ENCODE peak calls at places on chromosomes 12 and 14, in six cellular contexts. One of them, this sample, is unnamed.
A peak's percentile ranks its signal among the peaks of the same experiment; 100 is the strongest.

GRCh38 chr14:103284574-103285467 is 49.2 kb upstream of the EIF5 start:
- DNase-seq in Peyer's patch: no peak
- DNase-seq in HepG2: peak; percentile 32
- DNase-seq in CD8-positive, alpha-beta T cell: no peak
- DNase-seq in astrocyte: no peak
- DNase-seq in IMR-90: peak; percentile 31
- DNase-seq in this sample: peak; percentile 6

GRCh38 chr12:53180931-53181645 is 363 bp upstream of the CSAD start:
- DNase-seq in astrocyte: peak; percentile 58
- DNase-seq in HepG2: peak; percentile 71
- DNase-seq in IMR-90: peak; percentile 71
- DNase-seq in CD8-positive, alpha-beta T cell: no peak
- DNase-seq in Peyer's patch: no peak
- DNase-seq in this sample: peak; percentile 41

GRCh38 chr14:77838756-77839565 is 39.1 kb downstream of the ADCK1 start:
- DNase-seq in CD8-positive, alpha-beta T cell: no peak
- DNase-seq in HepG2: no peak
- DNase-seq in astrocyte: no peak
- DNase-seq in Peyer's patch: no peak
- DNase-seq in IMR-90: no peak
- DNase-seq in this sample: no peak

GRCh38 chr14:43503508-43503907 is 1003.6 kb downstream of the FSCB start:
- DNase-seq in IMR-90: no peak
- DNase-seq in CD8-positive, alpha-beta T cell: no peak
- DNase-seq in HepG2: peak; percentile 17
- DNase-seq in astrocyte: no peak
- DNase-seq in Peyer's patch: no peak
- DNase-seq in this sample: no peak

GRCh38 chr14:28656704-28657255 is 109.8 kb upstream of the FOXG1 start:
- DNase-seq in astrocyte: peak; percentile 67
- DNase-seq in HepG2: no peak
- DNase-seq in IMR-90: no peak
- DNase-seq in CD8-positive, alpha-beta T cell: no peak
- DNase-seq in Peyer's patch: no peak
- DNase-seq in this sample: no peak

GRCh38 chr14:75249251-75249957 is 29.2 kb upstream of the FOS start:
- DNase-seq in HepG2: no peak
- DNase-seq in CD8-positive, alpha-beta T cell: peak; percentile 94
- DNase-seq in astrocyte: peak; percentile 34
- DNase-seq in Peyer's patch: no peak
- DNase-seq in IMR-90: no peak
- DNase-seq in this sample: no peak

GRCh38 chr14:79510659-79511058 is 700.6 kb downstream of the DIO2 start:
- DNase-seq in CD8-positive, alpha-beta T cell: no peak
- DNase-seq in astrocyte: peak; percentile 82
- DNase-seq in IMR-90: peak; percentile 65
- DNase-seq in Peyer's patch: no peak
- DNase-seq in HepG2: no peak
- DNase-seq in this sample: peak; percentile 88

GRCh38 chr12:124359671-124360581 is 65.0 kb downstream of the RFLNA start:
- DNase-seq in astrocyte: no peak
- DNase-seq in Peyer's patch: peak; percentile 90
- DNase-seq in HepG2: no peak
- DNase-seq in IMR-90: no peak
- DNase-seq in CD8-positive, alpha-beta T cell: no peak
- DNase-seq in this sample: no peak

GRCh38 chr12:31773223-31773750 is 44.5 kb upstream of the AMN1 start:
- DNase-seq in Peyer's patch: no peak
- DNase-seq in IMR-90: no peak
- DNase-seq in astrocyte: peak; percentile 69
- DNase-seq in HepG2: peak; percentile 88
- DNase-seq in CD8-positive, alpha-beta T cell: no peak
- DNase-seq in this sample: no peak

GRCh38 chr12:123363385-123363742 is 1.3 kb downstream of the SBNO1 start:
- DNase-seq in astrocyte: no peak
- DNase-seq in Peyer's patch: no peak
- DNase-seq in HepG2: no peak
- DNase-seq in IMR-90: peak; percentile 7
- DNase-seq in CD8-positive, alpha-beta T cell: no peak
- DNase-seq in this sample: peak; percentile 21

GRCh38 chr14:105419305-105420091 is at the start of gene MTA1:
- DNase-seq in CD8-positive, alpha-beta T cell: no peak
- DNase-seq in IMR-90: peak; percentile 8
- DNase-seq in astrocyte: no peak
- DNase-seq in HepG2: peak; percentile 35
- DNase-seq in Peyer's patch: peak; percentile 73
- DNase-seq in this sample: no peak

GRCh38 chr14:24058260-24058950 is 6.6 kb downstream of the CARMIL3 start:
- DNase-seq in astrocyte: peak; percentile 31
- DNase-seq in Peyer's patch: peak; percentile 72
- DNase-seq in CD8-positive, alpha-beta T cell: peak; percentile 54
- DNase-seq in IMR-90: peak; percentile 64
- DNase-seq in HepG2: peak; percentile 89
- DNase-seq in this sample: peak; percentile 74

GRCh38 chr14:74647834-74648361 is 35.9 kb upstream of the LTBP2 start:
- DNase-seq in CD8-positive, alpha-beta T cell: no peak
- DNase-seq in astrocyte: no peak
- DNase-seq in Peyer's patch: no peak
- DNase-seq in HepG2: no peak
- DNase-seq in IMR-90: no peak
- DNase-seq in this sample: no peak

GRCh38 chr12:96687719-96688118 is 198.3 kb downstream of the CFAP54 start:
- DNase-seq in CD8-positive, alpha-beta T cell: no peak
- DNase-seq in astrocyte: no peak
- DNase-seq in HepG2: no peak
- DNase-seq in Peyer's patch: no peak
- DNase-seq in IMR-90: no peak
- DNase-seq in this sample: no peak

GRCh38 chr14:24891987-24892729 is 157.8 kb downstream of the STXBP6 start:
- DNase-seq in HepG2: no peak
- DNase-seq in IMR-90: no peak
- DNase-seq in CD8-positive, alpha-beta T cell: no peak
- DNase-seq in Peyer's patch: no peak
- DNase-seq in astrocyte: no peak
- DNase-seq in this sample: no peak

GRCh38 chr12:95259368-95259767 is 41.8 kb downstream of the VEZT start:
- DNase-seq in IMR-90: no peak
- DNase-seq in CD8-positive, alpha-beta T cell: no peak
- DNase-seq in HepG2: no peak
- DNase-seq in Peyer's patch: no peak
- DNase-seq in astrocyte: no peak
- DNase-seq in this sample: no peak
- H3K36me3 ChIP-seq in IMR-90: peaks cover 18% of the 10 kb centered on the region
- H3K36me3 ChIP-seq in CD8-positive, alpha-beta T cell: peaks cover 21% of the 10 kb centered on the region
- H3K36me3 ChIP-seq in HepG2: peaks cover 45% of the 10 kb centered on the region
- H3K36me3 ChIP-seq in Peyer's patch: peaks cover 66% of the 10 kb centered on the region
- H3K36me3 ChIP-seq in astrocyte: peaks cover 8% of the 10 kb centered on the region
- H3K36me3 ChIP-seq in this sample: peaks cover 40% of the 10 kb centered on the region

GRCh38 chr12:108642269-108642870 is 8.7 kb upstream of the SELPLG start:
- DNase-seq in Peyer's patch: no peak
- DNase-seq in astrocyte: no peak
- DNase-seq in HepG2: no peak
- DNase-seq in CD8-positive, alpha-beta T cell: no peak
- DNase-seq in IMR-90: no peak
- DNase-seq in this sample: no peak

GRCh38 chr12:108640802-108641445 is 7.2 kb upstream of the SELPLG start:
- DNase-seq in CD8-positive, alpha-beta T cell: no peak
- DNase-seq in Peyer's patch: no peak
- DNase-seq in astrocyte: peak; percentile 68
- DNase-seq in HepG2: no peak
- DNase-seq in IMR-90: peak; percentile 59
- DNase-seq in this sample: peak; percentile 52

GRCh38 chr12:108642899-108643654 is 9.4 kb upstream of the SELPLG start:
- DNase-seq in HepG2: no peak
- DNase-seq in Peyer's patch: no peak
- DNase-seq in astrocyte: no peak
- DNase-seq in CD8-positive, alpha-beta T cell: no peak
- DNase-seq in IMR-90: no peak
- DNase-seq in this sample: no peak

GRCh38 chr12:108638997-108639822 is 5.5 kb upstream of the SELPLG start:
- DNase-seq in Peyer's patch: no peak
- DNase-seq in CD8-positive, alpha-beta T cell: no peak
- DNase-seq in IMR-90: no peak
- DNase-seq in astrocyte: no peak
- DNase-seq in HepG2: no peak
- DNase-seq in this sample: no peak

GRCh38 chr12:108641446-108642268 is 8.0 kb upstream of the SELPLG start:
- DNase-seq in Peyer's patch: no peak
- DNase-seq in CD8-positive, alpha-beta T cell: no peak
- DNase-seq in HepG2: no peak
- DNase-seq in astrocyte: no peak
- DNase-seq in IMR-90: no peak
- DNase-seq in this sample: no peak
- TF ChIP-seq CTCF in Peyer's patch: no peak
- TF ChIP-seq CTCF in CD8-positive, alpha-beta T cell: no peak
- TF ChIP-seq CTCF in HepG2: no peak
- TF ChIP-seq CTCF in astrocyte: no peak
- TF ChIP-seq CTCF in IMR-90: no peak
- TF ChIP-seq CTCF in this sample: no peak

DNA sequence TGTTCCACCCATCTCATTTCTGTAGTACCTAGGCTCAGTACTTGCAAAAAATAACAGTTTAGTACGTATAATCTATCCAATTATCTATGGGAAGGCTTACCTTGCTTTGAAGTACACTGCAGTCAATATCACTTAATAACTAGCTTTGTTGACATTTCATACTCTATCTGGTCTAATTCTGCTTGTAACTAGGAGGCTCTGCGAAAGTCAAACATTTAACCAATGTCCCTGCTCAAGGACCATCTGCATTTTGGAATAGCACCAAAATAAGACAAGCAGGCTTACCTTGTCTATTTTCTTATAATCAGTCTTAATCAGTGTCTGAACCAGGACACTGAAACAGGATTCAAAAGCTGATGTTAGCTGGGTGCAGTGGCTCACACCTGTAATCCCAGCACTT is 39.9 kb downstream of the SLC25A47 start:
- DNase-seq in CD8-positive, alpha-beta T cell: no peak
- DNase-seq in astrocyte: no peak
- DNase-seq in IMR-90: no peak
- DNase-seq in Peyer's patch: no peak
- DNase-seq in HepG2: no peak
- DNase-seq in this sample: no peak
- H3K36me3 ChIP-seq in CD8-positive, alpha-beta T cell: peaks cover 7% of the 10 kb centered on the region
- H3K36me3 ChIP-seq in astrocyte: peaks cover 50% of the 10 kb centered on the region
- H3K36me3 ChIP-seq in IMR-90: peaks cover 60% of the 10 kb centered on the region
- H3K36me3 ChIP-seq in Peyer's patch: peaks cover 56% of the 10 kb centered on the region
- H3K36me3 ChIP-seq in HepG2: peaks cover 52% of the 10 kb centered on the region
- H3K36me3 ChIP-seq in this sample: peaks cover 69% of the 10 kb centered on the region

GRCh38 chr12:42102720-42103119 is 42.0 kb downstream of the GXYLT1 start:
- DNase-seq in astrocyte: no peak
- DNase-seq in CD8-positive, alpha-beta T cell: no peak
- DNase-seq in HepG2: no peak
- DNase-seq in IMR-90: no peak
- DNase-seq in Peyer's patch: no peak
- DNase-seq in this sample: no peak

GRCh38 chr12:42099433-42099832 is 45.2 kb downstream of the GXYLT1 start:
- DNase-seq in HepG2: no peak
- DNase-seq in astrocyte: no peak
- DNase-seq in CD8-positive, alpha-beta T cell: no peak
- DNase-seq in Peyer's patch: no peak
- DNase-seq in IMR-90: no peak
- DNase-seq in this sample: no peak

GRCh38 chr12:42104784-42105183 is 39.9 kb downstream of the GXYLT1 start:
- DNase-seq in astrocyte: no peak
- DNase-seq in IMR-90: no peak
- DNase-seq in Peyer's patch: no peak
- DNase-seq in CD8-positive, alpha-beta T cell: no peak
- DNase-seq in HepG2: no peak
- DNase-seq in this sample: no peak

GRCh38 chr12:42103155-42103554 is 41.5 kb downstream of the GXYLT1 start:
- DNase-seq in IMR-90: no peak
- DNase-seq in astrocyte: no peak
- DNase-seq in Peyer's patch: no peak
- DNase-seq in CD8-positive, alpha-beta T cell: no peak
- DNase-seq in HepG2: no peak
- DNase-seq in this sample: no peak

DNA sequence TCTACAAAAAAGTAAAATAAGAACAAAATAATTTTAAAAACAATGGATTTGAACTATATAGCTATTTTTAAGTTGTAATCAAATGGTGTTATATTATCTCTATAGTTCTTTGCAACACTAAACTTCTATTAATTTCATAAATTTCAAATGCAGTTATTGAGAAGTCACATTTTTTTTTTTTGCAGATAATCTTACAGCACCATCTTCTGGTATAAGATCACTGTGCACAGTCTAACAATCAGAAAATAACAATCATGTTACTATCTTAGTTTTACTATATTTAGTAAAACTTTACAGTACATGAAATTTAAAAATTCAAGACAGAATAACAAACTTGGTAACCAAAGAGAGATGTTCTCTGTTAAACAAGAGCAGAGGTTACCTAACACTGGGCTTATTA is 40.6 kb downstream of the GXYLT1 start:
- DNase-seq in astrocyte: no peak
- DNase-seq in HepG2: no peak
- DNase-seq in Peyer's patch: no peak
- DNase-seq in CD8-positive, alpha-beta T cell: no peak
- DNase-seq in IMR-90: no peak
- DNase-seq in this sample: no peak
- TF ChIP-seq CTCF in astrocyte: peak; percentile 11
- TF ChIP-seq CTCF in HepG2: no peak
- TF ChIP-seq CTCF in Peyer's patch: no peak
- TF ChIP-seq CTCF in CD8-positive, alpha-beta T cell: peak; percentile 71
- TF ChIP-seq CTCF in IMR-90: peak; percentile 35
- TF ChIP-seq CTCF in this sample: peak; percentile 16